ENCODE peak calls at places on chromosomes 2 and 18, in seven cellular contexts. One of them, this sample, is unnamed.
A peak's percentile ranks its signal among the peaks of the same experiment; 100 is the strongest.

GRCh38 chr18:59075923-59076322 is 63.8 kb upstream of the SEC11C start:
- DNase-seq in SK-N-SH: no peak
- DNase-seq in HCT116: no peak
- DNase-seq in H1: no peak
- DNase-seq in HepG2: no peak
- DNase-seq in K562: no peak
- DNase-seq in GM12878: no peak
- DNase-seq in this sample: no peak

GRCh38 chr2:29657674-29658073 is 263.7 kb downstream of the ALK start:
- DNase-seq in K562: no peak
- DNase-seq in SK-N-SH: no peak
- DNase-seq in H1: no peak
- DNase-seq in HepG2: no peak
- DNase-seq in HCT116: no peak
- DNase-seq in GM12878: no peak
- DNase-seq in this sample: no peak

GRCh38 chr2:197108758-197109157 is 182.3 kb upstream of the PGAP1 start:
- DNase-seq in K562: no peak
- DNase-seq in HepG2: no peak
- DNase-seq in SK-N-SH: peak; percentile 36
- DNase-seq in GM12878: no peak
- DNase-seq in HCT116: no peak
- DNase-seq in H1: no peak
- DNase-seq in this sample: no peak

GRCh38 chr2:113185643-113186315 is 12.0 kb downstream of the PSD4 start:
- DNase-seq in HepG2: no peak
- DNase-seq in SK-N-SH: no peak
- DNase-seq in HCT116: no peak
- DNase-seq in GM12878: no peak
- DNase-seq in K562: no peak
- DNase-seq in H1: no peak
- DNase-seq in this sample: no peak

GRCh38 chr2:187429989-187430388 is 18.1 kb downstream of the CALCRL start:
- DNase-seq in HCT116: no peak
- DNase-seq in SK-N-SH: no peak
- DNase-seq in HepG2: no peak
- DNase-seq in H1: no peak
- DNase-seq in GM12878: no peak
- DNase-seq in K562: no peak
- DNase-seq in this sample: no peak

GRCh38 chr2:106839849-106840595 is 45.9 kb downstream of the ST6GAL2 start:
- DNase-seq in HepG2: peak; percentile 19
- DNase-seq in HCT116: no peak
- DNase-seq in K562: peak; percentile 15
- DNase-seq in H1: peak; percentile 33
- DNase-seq in SK-N-SH: peak; percentile 68
- DNase-seq in GM12878: no peak
- DNase-seq in this sample: peak; percentile 54

GRCh38 chr2:204726831-204727230 is 181.6 kb downstream of the PARD3B start:
- DNase-seq in HepG2: no peak
- DNase-seq in H1: no peak
- DNase-seq in SK-N-SH: no peak
- DNase-seq in GM12878: no peak
- DNase-seq in HCT116: no peak
- DNase-seq in K562: no peak
- DNase-seq in this sample: no peak

GRCh38 chr2:31337860-31338259 is 76.7 kb downstream of the XDH start:
- DNase-seq in K562: no peak
- DNase-seq in HCT116: no peak
- DNase-seq in H1: no peak
- DNase-seq in HepG2: no peak
- DNase-seq in SK-N-SH: no peak
- DNase-seq in GM12878: no peak
- DNase-seq in this sample: no peak

GRCh38 chr18:4638680-4639079 is 183.6 kb upstream of the DLGAP1 start:
- DNase-seq in H1: no peak
- DNase-seq in K562: no peak
- DNase-seq in HCT116: no peak
- DNase-seq in SK-N-SH: no peak
- DNase-seq in GM12878: no peak
- DNase-seq in HepG2: no peak
- DNase-seq in this sample: no peak
- TF ChIP-seq YY1 in H1: no peak
- TF ChIP-seq YY1 in K562: no peak
- TF ChIP-seq YY1 in HCT116: no peak
- TF ChIP-seq YY1 in SK-N-SH: no peak
- TF ChIP-seq YY1 in GM12878: no peak
- TF ChIP-seq YY1 in HepG2: no peak
- TF ChIP-seq YY1 in this sample: no peak

DNA sequence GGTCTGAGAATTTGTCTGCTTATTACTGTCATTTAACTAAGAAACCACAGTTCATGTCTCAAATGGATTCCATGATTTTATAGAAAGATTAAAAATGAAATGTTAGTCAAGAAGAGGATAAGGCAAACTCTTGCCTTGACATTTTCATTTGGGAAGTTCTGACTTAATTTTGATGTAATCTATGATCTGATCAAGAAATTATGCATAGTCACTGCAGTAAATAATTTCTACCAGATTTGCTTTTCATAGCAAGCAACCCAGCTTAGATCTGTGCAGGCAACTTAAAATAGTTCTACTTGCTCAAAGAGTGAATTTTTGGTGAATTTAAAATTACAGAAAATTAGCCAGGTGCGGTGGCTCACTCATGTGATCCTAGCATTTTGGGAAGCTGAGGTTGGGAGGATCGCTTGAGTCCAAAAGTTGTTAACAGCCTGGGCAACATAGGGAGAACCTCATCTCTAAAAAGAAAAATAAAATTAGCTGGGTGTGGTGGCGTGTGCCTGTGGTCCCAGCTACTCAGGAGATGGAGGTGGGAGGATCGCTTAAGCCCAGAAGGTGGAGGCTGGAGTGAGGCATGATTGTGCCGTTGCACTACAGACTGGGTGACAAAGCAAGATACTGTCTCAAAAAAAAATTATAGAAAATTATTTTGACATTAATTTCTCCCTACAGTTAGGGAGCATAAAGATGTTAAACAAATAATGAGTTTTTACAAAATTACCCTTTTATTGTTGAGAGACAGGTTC is 158.7 kb upstream of the MYO3B start:
- DNase-seq in HepG2: no peak
- DNase-seq in HCT116: no peak
- DNase-seq in GM12878: no peak
- DNase-seq in H1: no peak
- DNase-seq in K562: peak; percentile 53
- DNase-seq in SK-N-SH: no peak
- DNase-seq in this sample: no peak
- TF ChIP-seq YY1 in HepG2: no peak
- TF ChIP-seq YY1 in HCT116: no peak
- TF ChIP-seq YY1 in GM12878: no peak
- TF ChIP-seq YY1 in H1: no peak
- TF ChIP-seq YY1 in K562: no peak
- TF ChIP-seq YY1 in SK-N-SH: no peak
- TF ChIP-seq YY1 in this sample: no peak

GRCh38 chr2:174334278-174334715 is 457 bp upstream of the SP9 start:
- DNase-seq in GM12878: no peak
- DNase-seq in SK-N-SH: no peak
- DNase-seq in HepG2: no peak
- DNase-seq in H1: no peak
- DNase-seq in HCT116: no peak
- DNase-seq in K562: no peak
- DNase-seq in this sample: no peak
- TF ChIP-seq YY1 in GM12878: no peak
- TF ChIP-seq YY1 in SK-N-SH: no peak
- TF ChIP-seq YY1 in HepG2: no peak
- TF ChIP-seq YY1 in H1: no peak
- TF ChIP-seq YY1 in HCT116: no peak
- TF ChIP-seq YY1 in K562: no peak
- TF ChIP-seq YY1 in this sample: no peak

DNA sequence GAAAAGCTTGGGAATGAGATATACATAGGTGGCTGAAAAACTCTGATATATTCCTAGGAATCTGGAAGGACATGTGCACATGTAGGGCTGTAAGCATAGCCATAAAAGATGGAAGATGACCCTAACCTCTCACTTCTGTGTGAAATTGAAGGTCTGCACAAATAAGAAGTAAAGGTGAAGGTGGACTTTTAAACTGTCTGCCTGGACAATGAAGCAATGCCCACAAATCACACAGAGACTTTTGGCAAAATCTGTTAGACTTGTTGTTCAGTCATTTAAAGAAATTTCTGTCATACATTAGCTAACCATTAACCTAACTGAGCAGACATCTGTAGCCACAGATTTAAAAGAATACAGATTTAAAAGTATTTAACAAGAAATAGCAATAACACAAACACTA is 65.3 kb upstream of the CCDC178 start:
- DNase-seq in SK-N-SH: no peak
- DNase-seq in GM12878: no peak
- DNase-seq in K562: no peak
- DNase-seq in HCT116: no peak
- DNase-seq in H1: no peak
- DNase-seq in HepG2: no peak
- DNase-seq in this sample: no peak
- TF ChIP-seq YY1 in SK-N-SH: no peak
- TF ChIP-seq YY1 in GM12878: no peak
- TF ChIP-seq YY1 in K562: no peak
- TF ChIP-seq YY1 in HCT116: no peak
- TF ChIP-seq YY1 in H1: no peak
- TF ChIP-seq YY1 in HepG2: no peak
- TF ChIP-seq YY1 in this sample: no peak

DNA sequence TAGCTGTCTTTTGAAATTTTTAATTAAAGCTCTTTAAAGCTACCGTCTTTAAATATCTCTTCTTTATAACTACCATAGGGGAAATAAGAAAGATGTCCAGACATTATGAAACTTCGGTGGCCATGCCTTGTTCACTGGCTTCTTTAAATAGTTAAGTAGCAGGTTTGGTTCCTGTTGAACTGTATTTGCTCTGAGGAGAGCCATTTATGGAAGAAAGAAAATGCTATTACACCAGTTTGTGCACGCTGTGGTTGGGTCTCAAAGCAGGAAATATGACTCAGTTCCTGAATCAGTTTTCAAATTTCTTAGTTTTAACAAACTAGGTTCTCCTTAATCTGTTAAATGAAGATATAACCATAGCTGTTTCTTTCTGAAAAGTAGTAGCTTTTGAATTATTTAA is 12.2 kb downstream of the ARPC2 start:
- DNase-seq in K562: no peak
- DNase-seq in H1: no peak
- DNase-seq in HCT116: no peak
- DNase-seq in HepG2: no peak
- DNase-seq in GM12878: peak; percentile 88
- DNase-seq in SK-N-SH: no peak
- DNase-seq in this sample: no peak
- TF ChIP-seq YY1 in K562: no peak
- TF ChIP-seq YY1 in H1: no peak
- TF ChIP-seq YY1 in HCT116: no peak
- TF ChIP-seq YY1 in HepG2: no peak
- TF ChIP-seq YY1 in GM12878: peak; percentile 13
- TF ChIP-seq YY1 in SK-N-SH: no peak
- TF ChIP-seq YY1 in this sample: no peak

GRCh38 chr2:216601632-216602409 is 31.4 kb upstream of the IGFBP2 start:
- DNase-seq in K562: no peak
- DNase-seq in HepG2: no peak
- DNase-seq in GM12878: no peak
- DNase-seq in SK-N-SH: no peak
- DNase-seq in HCT116: no peak
- DNase-seq in H1: no peak
- DNase-seq in this sample: no peak

GRCh38 chr2:216591480-216591879 is 41.7 kb upstream of the IGFBP2 start:
- DNase-seq in SK-N-SH: no peak
- DNase-seq in H1: no peak
- DNase-seq in K562: no peak
- DNase-seq in HepG2: no peak
- DNase-seq in GM12878: no peak
- DNase-seq in HCT116: no peak
- DNase-seq in this sample: no peak

GRCh38 chr2:216594081-216594480 is 39.1 kb upstream of the IGFBP2 start:
- DNase-seq in SK-N-SH: no peak
- DNase-seq in H1: no peak
- DNase-seq in HCT116: no peak
- DNase-seq in HepG2: no peak
- DNase-seq in K562: no peak
- DNase-seq in GM12878: no peak
- DNase-seq in this sample: no peak

GRCh38 chr2:216596234-216596985 is 36.8 kb upstream of the IGFBP2 start:
- DNase-seq in K562: no peak
- DNase-seq in HepG2: no peak
- DNase-seq in HCT116: no peak
- DNase-seq in SK-N-SH: peak; percentile 69
- DNase-seq in GM12878: no peak
- DNase-seq in H1: no peak
- DNase-seq in this sample: no peak

DNA sequence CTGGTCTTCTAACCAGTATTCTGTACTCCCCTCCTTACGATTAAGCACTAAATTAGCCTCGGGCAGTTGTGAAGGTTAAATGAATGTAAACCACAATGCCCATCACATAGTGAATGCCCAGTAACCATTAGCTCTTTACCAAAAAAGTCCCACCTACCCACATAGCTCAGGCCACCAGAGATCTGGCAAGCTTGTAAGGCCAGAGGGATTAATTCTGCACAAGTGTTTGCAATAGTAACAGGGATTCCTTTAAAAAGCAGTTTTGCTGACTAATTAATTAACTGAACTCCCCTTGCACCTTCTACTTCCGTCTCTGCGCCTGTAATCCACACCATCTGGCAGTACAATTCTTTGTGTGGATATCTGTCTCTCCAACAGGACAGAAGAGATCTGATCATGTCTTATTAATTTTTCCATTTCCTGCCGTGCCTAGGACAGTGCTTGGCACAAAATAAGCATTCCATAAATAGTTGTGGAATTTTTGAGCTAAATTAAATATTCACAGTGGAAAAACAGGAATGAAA is 36.2 kb upstream of the IGFBP2 start:
- DNase-seq in HepG2: no peak
- DNase-seq in SK-N-SH: peak; percentile 34
- DNase-seq in GM12878: no peak
- DNase-seq in H1: no peak
- DNase-seq in K562: no peak
- DNase-seq in HCT116: no peak
- DNase-seq in this sample: no peak
- TF ChIP-seq YY1 in HepG2: no peak
- TF ChIP-seq YY1 in SK-N-SH: no peak
- TF ChIP-seq YY1 in GM12878: no peak
- TF ChIP-seq YY1 in H1: no peak
- TF ChIP-seq YY1 in K562: no peak
- TF ChIP-seq YY1 in HCT116: no peak
- TF ChIP-seq YY1 in this sample: no peak

DNA sequence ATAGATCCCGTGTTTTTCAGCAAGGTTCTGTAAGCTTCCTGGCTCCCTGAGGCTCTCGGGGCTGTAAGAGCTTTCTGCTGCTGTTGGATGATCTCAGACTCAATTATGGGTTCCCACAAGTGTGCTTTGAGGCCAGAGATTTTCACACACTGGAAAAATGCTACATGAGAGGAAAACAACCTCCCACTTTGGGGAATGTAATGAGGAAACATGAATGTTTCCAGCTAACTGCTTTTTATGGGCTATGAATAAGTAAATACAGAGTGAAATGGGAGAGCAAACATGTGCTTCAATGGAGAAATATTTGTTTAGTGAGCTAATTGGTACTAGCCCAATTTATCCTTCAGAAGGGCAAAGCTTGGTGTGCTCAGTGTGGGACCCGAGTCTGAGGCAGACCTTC is 249.0 kb downstream of the RDH14 start:
- DNase-seq in K562: no peak
- DNase-seq in SK-N-SH: no peak
- DNase-seq in HepG2: peak; percentile 10
- DNase-seq in H1: no peak
- DNase-seq in GM12878: no peak
- DNase-seq in HCT116: no peak
- DNase-seq in this sample: no peak
- TF ChIP-seq YY1 in K562: no peak
- TF ChIP-seq YY1 in SK-N-SH: no peak
- TF ChIP-seq YY1 in HepG2: no peak
- TF ChIP-seq YY1 in H1: no peak
- TF ChIP-seq YY1 in GM12878: no peak
- TF ChIP-seq YY1 in HCT116: no peak
- TF ChIP-seq YY1 in this sample: no peak

This sample was measured in NT2/D1.